ENCODE peak calls at places on chromosomes 2 and 18, in nine cellular contexts. Y is testis, F is suprapubic skin, P is A549, X is GM12892, J is sigmoid colon, K is GM12891, S is heart left ventricle, G is prostate gland. T is an unnamed sample.

GRCh38 chr2:33765122-33765521 is 166.0 kb upstream of the FAM98A start:
- DNase-seq in X (no peak), J (no peak), F (no peak), G (peak), Y (no peak), S (no peak), P (no peak), K (no peak), T (no peak)

GRCh38 chr2:44171018-44171417 is 2.3 kb downstream of the PPM1B start:
- DNase-seq in J (no peak), X (no peak), Y (no peak), G (no peak), S (no peak), P (peak), F (no peak), K (no peak), T (no peak)

GRCh38 chr2:205712508-205712907 is 30.2 kb downstream of the NRP2 start:
- DNase-seq in J (no peak), Y (no peak), K (no peak), P (no peak), X (no peak), G (no peak), F (no peak), S (no peak), T (peak)

GRCh38 chr2:241095594-241096290 is 6.3 kb downstream of the MTERF4 start:
- DNase-seq in K (no peak), Y (peak), S (no peak), X (no peak), J (no peak), G (no peak), F (no peak), P (no peak), T (no peak)

GRCh38 chr2:59585657-59586056 is 967.8 kb downstream of the BCL11A start:
- DNase-seq in F (no peak), S (no peak), P (no peak), X (no peak), K (no peak), J (no peak), G (no peak), Y (no peak), T (no peak)

GRCh38 chr2:11495844-11496271 is 29.9 kb upstream of the E2F6 start:
- DNase-seq in K (no peak), J (no peak), G (no peak), X (no peak), S (peak), P (no peak), Y (peak), F (no peak), T (no peak)

GRCh38 chr2:231926180-231926741 is at the start of gene NPPC:
- DNase-seq in P (peak), K (peak), Y (peak), G (peak), F (peak), S (peak), X (peak), J (peak), T (no peak)

GRCh38 chr2:30373881-30374302 is 73.2 kb upstream of the LCLAT1 start:
- DNase-seq in K (no peak), G (no peak), F (no peak), S (no peak), X (no peak), J (no peak), Y (no peak), P (no peak), T (peak)

GRCh38 chr2:152907046-152907445 is 188.6 kb downstream of the ARL6IP6 start:
- DNase-seq in J (no peak), X (no peak), K (no peak), G (no peak), Y (no peak), F (no peak), P (no peak), S (no peak), T (no peak)

GRCh38 chr2:218465987-218466633 is 47.2 kb downstream of the VIL1 start:
- DNase-seq in S (no peak), P (peak), Y (no peak), J (no peak), K (no peak), X (no peak), F (no peak), G (no peak), T (no peak)

GRCh38 chr2:1907849-1908533 is 163.7 kb upstream of the PXDN start:
- DNase-seq in J (no peak), S (no peak), F (no peak), G (no peak), Y (no peak), X (no peak), P (no peak), K (no peak), T (no peak)

GRCh38 chr2:160022162-160022561 is 40.3 kb downstream of the PLA2R1 start:
- DNase-seq in X (no peak), J (no peak), F (no peak), G (no peak), S (no peak), P (no peak), Y (no peak), K (peak), T (no peak)

GRCh38 chr2:16862474-16862873 is 196.8 kb upstream of the CYRIA start:
- DNase-seq in X (no peak), P (no peak), K (no peak), S (no peak), F (no peak), Y (no peak), G (no peak), J (no peak), T (no peak)

GRCh38 chr18:32530947-32531651 is 60.4 kb upstream of the GAREM1 start:
- DNase-seq in G (peak), F (no peak), P (peak), Y (no peak), K (peak), S (no peak), X (no peak), J (no peak), T (no peak)

GRCh38 chr2:143946436-143947385 is 573.2 kb downstream of the ZEB2 start:
- DNase-seq in P (no peak), K (no peak), F (no peak), X (no peak), G (no peak), S (no peak), Y (no peak), J (no peak), T (no peak)

GRCh38 chr2:178419123-178419522 is 31.9 kb downstream of the PRKRA start:
- DNase-seq in Y (no peak), K (no peak), P (peak), F (no peak), J (no peak), X (no peak), S (no peak), G (peak), T (no peak)

GRCh38 chr2:64487256-64488049 is 33.5 kb downstream of the LGALSL start:
- DNase-seq in Y (no peak), K (no peak), G (no peak), X (no peak), F (peak), P (no peak), J (no peak), S (no peak), T (no peak)

GRCh38 chr2:890791-891190 is 59.9 kb upstream of the SNTG2 start:
- DNase-seq in P (no peak), G (no peak), S (no peak), F (no peak), Y (no peak), J (no peak), X (no peak), K (no peak), T (no peak)

GRCh38 chr2:195532628-195533271 is 124.3 kb upstream of the SLC39A10 start:
- DNase-seq in G (no peak), F (no peak), J (no peak), K (no peak), P (peak), Y (no peak), S (no peak), X (no peak), T (no peak)

GRCh38 chr2:237604391-237604790 is 13.9 kb upstream of the RAB17 start:
- DNase-seq in J (no peak), P (no peak), K (no peak), Y (no peak), G (no peak), S (no peak), X (no peak), F (no peak), T (no peak)

GRCh38 chr18:43648002-43648401 is 370.7 kb upstream of the SYT4 start:
- DNase-seq in S (no peak), X (no peak), F (no peak), G (no peak), Y (no peak), J (no peak), K (no peak), P (no peak), T (no peak)

GRCh38 chr2:112674229-112674628 is 28.5 kb downstream of the SLC20A1 start:
- DNase-seq in S (peak), G (peak), X (no peak), Y (peak), J (peak), F (no peak), K (no peak), P (no peak), T (no peak)

GRCh38 chr2:206260427-206261012 is 13.9 kb upstream of the ZDBF2 start:
- DNase-seq in J (no peak), P (peak), K (no peak), G (no peak), X (no peak), Y (no peak), S (no peak), F (no peak), T (peak)

GRCh38 chr2:196823750-196824149 is 14.6 kb upstream of the C2orf66 start:
- DNase-seq in Y (no peak), G (no peak), P (peak), K (no peak), F (no peak), X (no peak), J (no peak), S (no peak), T (peak)

GRCh38 chr2:43402002-43402401 is 175.6 kb upstream of the ZFP36L2 start:
- DNase-seq in P (no peak), S (no peak), K (no peak), G (no peak), Y (no peak), F (no peak), J (no peak), X (peak), T (no peak)

GRCh38 chr2:129876576-129876975 is 102.9 kb upstream of the RAB6C start:
- DNase-seq in K (no peak), F (no peak), X (no peak), J (no peak), P (no peak), G (no peak), Y (no peak), S (no peak), T (no peak)

GRCh38 chr2:134140251-134140661 is 113.6 kb upstream of the MGAT5 start:
- DNase-seq in K (no peak), J (no peak), S (no peak), X (no peak), P (no peak), Y (no peak), F (no peak), G (no peak), T (no peak)

GRCh38 chr2:179021258-179021657 is 28.7 kb downstream of the CCDC141 start:
- DNase-seq in Y (no peak), S (no peak), J (no peak), P (no peak), G (no peak), K (no peak), X (no peak), F (no peak), T (no peak)

GRCh38 chr18:50287028-50287440 is 458 bp downstream of the CXXC1 start:
- DNase-seq in Y (no peak), X (no peak), J (peak), F (peak), G (no peak), K (no peak), P (no peak), S (peak), T (no peak)

GRCh38 chr2:30332791-30333453 is 101.6 kb downstream of the LBH start:
- DNase-seq in F (no peak), S (no peak), P (no peak), Y (no peak), G (no peak), X (no peak), K (no peak), J (no peak), T (no peak)

DNA sequence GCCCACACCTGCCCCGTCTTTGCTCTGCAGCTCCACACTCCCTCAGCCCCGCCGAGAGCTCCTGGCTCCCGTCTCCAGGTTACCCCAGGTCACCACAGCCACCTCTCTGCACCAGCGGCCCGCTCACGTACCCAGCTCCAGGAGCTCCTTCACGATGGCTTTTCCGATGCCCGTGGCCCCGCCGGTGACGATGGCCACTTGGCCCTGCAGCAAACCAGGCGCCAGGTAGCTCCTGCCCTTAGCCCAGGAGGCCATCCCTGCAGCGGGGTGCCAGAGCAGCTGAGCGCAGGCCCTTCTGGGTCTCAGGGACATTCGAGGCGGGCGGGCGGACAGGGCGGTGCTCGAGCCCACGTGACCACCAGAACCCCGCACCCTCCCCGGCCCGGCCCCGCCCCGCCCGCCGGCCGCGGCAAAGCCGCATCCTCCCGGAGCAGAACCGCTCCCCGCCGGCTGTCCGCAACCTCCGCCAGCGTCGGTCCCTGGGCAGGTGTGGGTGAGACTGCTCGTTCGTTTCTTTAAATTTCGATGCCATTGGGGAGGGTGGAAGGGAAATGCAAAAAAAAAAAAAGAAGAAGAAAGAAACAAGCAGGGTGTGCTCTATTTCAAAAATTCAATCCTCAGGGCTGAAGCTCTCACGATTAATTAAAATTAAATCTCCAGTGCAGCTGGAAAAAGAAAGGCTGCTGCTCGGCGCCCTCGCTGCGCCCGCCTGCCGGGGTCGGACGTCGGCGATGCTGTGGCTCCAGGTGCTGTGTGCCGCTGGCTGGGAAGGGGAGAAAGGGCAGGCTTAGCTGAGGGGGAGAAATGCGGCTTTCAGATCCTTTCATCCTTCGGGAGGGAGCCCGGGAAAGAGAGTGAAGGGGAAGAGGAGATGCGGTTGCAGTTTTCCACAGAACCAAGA is at the start of the genes PECR and TMEM169:
- DNase-seq in P (peak), K (peak), J (peak), G (peak), S (peak), Y (peak), F (peak), X (peak), T (peak)
- TF ChIP-seq POLR2A in P (peak), K (peak), J (no peak), G (peak), S (peak), Y (no peak), F (no peak), X (peak), T (peak)

GRCh38 chr18:12254137-12254819 is at the start of gene CIDEA:
- DNase-seq in G (no peak), F (no peak), K (no peak), S (peak), X (no peak), J (no peak), P (no peak), Y (no peak), T (no peak)
- TF ChIP-seq POLR2A in G (no peak), F (no peak), K (no peak), S (no peak), X (no peak), J (no peak), P (no peak), Y (no peak), T (no peak)

GRCh38 chr2:131488306-131489205 is 3.6 kb downstream of the MZT2A start:
- DNase-seq in X (no peak), S (peak), Y (no peak), G (no peak), K (no peak), J (no peak), F (peak), P (no peak), T (no peak)

DNA sequence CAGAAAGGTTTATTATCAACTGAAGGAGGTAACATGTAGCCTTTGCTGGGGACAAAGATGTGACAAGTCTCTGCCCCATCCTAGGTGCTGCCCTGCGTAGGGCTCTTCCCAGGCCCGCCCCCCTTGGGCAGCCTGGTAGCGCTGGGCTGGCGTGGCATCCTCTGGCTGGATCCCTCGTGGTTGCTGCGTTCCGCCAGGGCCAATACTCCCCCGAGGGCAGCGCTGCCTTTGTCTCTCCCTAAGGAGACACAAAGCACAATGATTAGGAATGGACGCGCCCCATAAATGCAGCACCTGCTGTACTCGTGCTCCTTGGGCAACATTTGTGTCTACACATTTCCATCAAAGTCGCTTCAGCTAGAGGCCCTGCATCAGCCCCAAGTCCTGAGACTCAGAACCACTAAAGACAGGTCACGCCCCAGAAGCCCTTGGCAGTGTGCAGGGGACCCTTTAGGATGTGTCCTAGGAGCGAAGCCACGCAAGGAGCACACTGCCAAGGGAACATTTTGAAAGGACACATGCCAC is 8.1 kb downstream of the TUBA3D start:
- DNase-seq in X (no peak), F (no peak), G (no peak), S (no peak), P (no peak), Y (no peak), J (no peak), K (no peak), T (no peak)
- TF ChIP-seq POLR2A in X (no peak), F (no peak), G (no peak), S (no peak), P (no peak), Y (no peak), J (no peak), K (no peak), T (no peak)

GRCh38 chr2:68252407-68253210 is at the start of gene PPP3R1:
- DNase-seq in K (peak), X (peak), G (peak), F (peak), J (peak), Y (peak), S (peak), P (peak), T (peak)
- TF ChIP-seq POLR2A in K (peak), X (peak), G (peak), F (peak), J (peak), Y (peak), S (peak), P (peak), T (peak)

DNA sequence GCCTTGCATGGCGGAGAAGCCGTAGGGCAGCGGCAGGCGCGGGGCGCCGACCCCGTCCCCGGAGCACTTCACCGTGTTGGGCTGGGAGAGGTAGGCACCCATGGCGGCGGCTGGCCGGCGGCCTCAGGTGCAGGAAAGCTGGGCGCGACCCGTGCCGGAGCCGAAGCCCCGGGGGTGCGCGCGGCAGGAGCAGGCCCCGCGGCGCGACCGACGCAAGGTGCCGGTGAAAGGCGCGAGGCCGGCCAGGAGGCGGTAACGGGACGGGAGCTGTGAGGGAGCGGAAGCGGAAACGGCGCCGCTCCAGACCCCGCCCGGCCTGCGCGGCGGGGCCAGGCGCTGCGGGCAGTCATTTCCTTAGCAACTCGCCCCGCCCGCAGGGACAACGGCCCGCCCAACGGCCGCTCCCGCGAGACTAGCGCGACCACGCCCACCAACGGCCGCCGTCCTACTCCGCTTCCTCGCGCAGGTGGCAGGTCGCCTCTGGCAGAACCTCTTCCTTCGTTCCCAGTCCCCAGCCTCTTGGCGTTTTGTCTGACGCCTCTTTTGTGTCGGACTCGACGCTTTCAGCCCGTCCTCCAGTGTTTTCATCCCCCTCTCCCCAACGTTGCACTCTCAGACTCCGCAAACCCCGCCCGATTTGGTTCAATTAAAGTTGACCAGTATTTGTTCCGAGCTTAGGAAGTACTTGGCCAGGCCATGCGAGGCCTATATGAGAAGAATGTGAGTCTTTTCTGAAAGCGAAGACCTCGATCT is at the start of gene PPM1G:
- DNase-seq in X (peak), P (peak), S (peak), F (peak), J (peak), G (peak), Y (peak), K (peak), T (peak)
- TF ChIP-seq POLR2A in X (peak), P (peak), S (peak), F (no peak), J (no peak), G (peak), Y (no peak), K (peak), T (peak)

DNA sequence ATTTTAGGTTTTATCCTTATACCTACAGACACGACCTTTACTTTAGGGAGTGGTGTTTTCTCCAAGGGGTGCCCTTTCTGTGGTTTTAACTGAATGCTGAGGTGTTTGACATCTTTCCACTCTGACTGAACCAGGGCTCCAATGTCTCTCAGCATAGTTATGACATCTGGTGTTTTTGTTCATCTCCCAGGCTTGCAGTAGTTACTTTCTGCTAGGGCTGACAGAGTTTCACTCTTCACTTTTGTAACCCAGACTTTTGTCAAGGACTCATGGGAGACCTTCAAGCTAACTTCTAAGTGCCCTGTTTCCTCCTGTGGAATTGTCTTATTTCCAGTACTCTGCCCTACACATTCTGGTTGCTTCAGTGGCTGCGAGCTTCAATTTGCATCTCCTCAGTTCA is 103.1 kb downstream of the CCDC85A start:
- DNase-seq in P (no peak), S (no peak), X (no peak), F (no peak), K (no peak), G (no peak), J (no peak), Y (no peak), T (no peak)
- TF ChIP-seq POLR2A in P (no peak), S (no peak), X (no peak), F (no peak), K (no peak), G (no peak), J (no peak), Y (no peak), T (no peak)

GRCh38 chr2:74206180-74206688 is 7.8 kb downstream of the MTHFD2 start:
- DNase-seq in X (no peak), S (no peak), K (no peak), J (no peak), F (no peak), P (no peak), G (no peak), Y (no peak), T (peak)
- TF ChIP-seq POLR2A in X (peak), S (no peak), K (no peak), J (no peak), F (no peak), P (no peak), G (no peak), Y (no peak), T (no peak)

T was measured in H54.